ENCODE peak calls at places on chromosomes 13 and 19, in seven cellular contexts. One of them, this sample, is unnamed.
A peak's percentile ranks its signal among the peaks of the same experiment; 100 is the strongest.

GRCh38 chr19:28475525-28475924 is 737.4 kb downstream of the UQCRFS1 start:
- DNase-seq in choroid plexus epithelial cell: peak; percentile 84
- DNase-seq in natural killer cell: no peak
- DNase-seq in gastrocnemius medialis: no peak
- DNase-seq in ovary: no peak
- DNase-seq in cardiac fibroblast: peak; percentile 37
- DNase-seq in Panc1: no peak
- DNase-seq in this sample: no peak

GRCh38 chr13:60286707-60287106 is 110.3 kb upstream of the TDRD3 start:
- DNase-seq in ovary: no peak
- DNase-seq in natural killer cell: no peak
- DNase-seq in gastrocnemius medialis: no peak
- DNase-seq in Panc1: no peak
- DNase-seq in choroid plexus epithelial cell: no peak
- DNase-seq in cardiac fibroblast: no peak
- DNase-seq in this sample: no peak

GRCh38 chr19:49256691-49257090 is 68.3 kb downstream of the SLC6A16 start:
- DNase-seq in choroid plexus epithelial cell: no peak
- DNase-seq in natural killer cell: no peak
- DNase-seq in Panc1: no peak
- DNase-seq in ovary: no peak
- DNase-seq in gastrocnemius medialis: no peak
- DNase-seq in cardiac fibroblast: no peak
- DNase-seq in this sample: no peak

GRCh38 chr19:41398042-41398403 is 405 bp downstream of the BCKDHA start:
- DNase-seq in gastrocnemius medialis: no peak
- DNase-seq in ovary: no peak
- DNase-seq in Panc1: no peak
- DNase-seq in choroid plexus epithelial cell: no peak
- DNase-seq in natural killer cell: no peak
- DNase-seq in cardiac fibroblast: no peak
- DNase-seq in this sample: no peak

GRCh38 chr19:7492142-7493055 is 3.6 kb upstream of the PEX11G start:
- DNase-seq in cardiac fibroblast: peak; percentile 84
- DNase-seq in Panc1: no peak
- DNase-seq in gastrocnemius medialis: no peak
- DNase-seq in choroid plexus epithelial cell: peak; percentile 34
- DNase-seq in ovary: no peak
- DNase-seq in natural killer cell: no peak
- DNase-seq in this sample: peak; percentile 92

GRCh38 chr19:1675633-1676350 is 23.4 kb upstream of the TCF3 start:
- DNase-seq in Panc1: no peak
- DNase-seq in choroid plexus epithelial cell: no peak
- DNase-seq in cardiac fibroblast: no peak
- DNase-seq in gastrocnemius medialis: no peak
- DNase-seq in ovary: no peak
- DNase-seq in natural killer cell: no peak
- DNase-seq in this sample: no peak

GRCh38 chr19:2962018-2962670 is 15.2 kb upstream of the TLE6 start:
- DNase-seq in Panc1: no peak
- DNase-seq in cardiac fibroblast: peak; percentile 92
- DNase-seq in ovary: no peak
- DNase-seq in natural killer cell: peak; percentile 28
- DNase-seq in choroid plexus epithelial cell: peak; percentile 92
- DNase-seq in gastrocnemius medialis: no peak
- DNase-seq in this sample: peak; percentile 72

GRCh38 chr19:28680091-28680490 is 532.9 kb downstream of the UQCRFS1 start:
- DNase-seq in Panc1: no peak
- DNase-seq in cardiac fibroblast: no peak
- DNase-seq in choroid plexus epithelial cell: no peak
- DNase-seq in natural killer cell: no peak
- DNase-seq in gastrocnemius medialis: no peak
- DNase-seq in ovary: no peak
- DNase-seq in this sample: no peak

GRCh38 chr13:101942038-101942437 is 459.8 kb downstream of the FGF14 start:
- DNase-seq in ovary: no peak
- DNase-seq in Panc1: peak; percentile 13
- DNase-seq in cardiac fibroblast: peak; percentile 61
- DNase-seq in natural killer cell: no peak
- DNase-seq in gastrocnemius medialis: no peak
- DNase-seq in choroid plexus epithelial cell: peak; percentile 85
- DNase-seq in this sample: peak; percentile 65

GRCh38 chr19:39913682-39914333 is 20.6 kb downstream of the FCGBP start:
- DNase-seq in choroid plexus epithelial cell: no peak
- DNase-seq in ovary: no peak
- DNase-seq in gastrocnemius medialis: no peak
- DNase-seq in cardiac fibroblast: no peak
- DNase-seq in natural killer cell: no peak
- DNase-seq in Panc1: no peak
- DNase-seq in this sample: no peak

GRCh38 chr19:33438016-33438671 is 64.6 kb downstream of the CEBPG start:
- DNase-seq in natural killer cell: no peak
- DNase-seq in Panc1: no peak
- DNase-seq in ovary: peak; percentile 57
- DNase-seq in choroid plexus epithelial cell: peak; percentile 22
- DNase-seq in cardiac fibroblast: no peak
- DNase-seq in gastrocnemius medialis: peak; percentile 52
- DNase-seq in this sample: no peak
- TF ChIP-seq CTCF in natural killer cell: no peak
- TF ChIP-seq CTCF in Panc1: no peak
- TF ChIP-seq CTCF in ovary: no peak
- TF ChIP-seq CTCF in choroid plexus epithelial cell: no peak
- TF ChIP-seq CTCF in cardiac fibroblast: peak; percentile 11
- TF ChIP-seq CTCF in gastrocnemius medialis: no peak
- TF ChIP-seq CTCF in this sample: no peak

DNA sequence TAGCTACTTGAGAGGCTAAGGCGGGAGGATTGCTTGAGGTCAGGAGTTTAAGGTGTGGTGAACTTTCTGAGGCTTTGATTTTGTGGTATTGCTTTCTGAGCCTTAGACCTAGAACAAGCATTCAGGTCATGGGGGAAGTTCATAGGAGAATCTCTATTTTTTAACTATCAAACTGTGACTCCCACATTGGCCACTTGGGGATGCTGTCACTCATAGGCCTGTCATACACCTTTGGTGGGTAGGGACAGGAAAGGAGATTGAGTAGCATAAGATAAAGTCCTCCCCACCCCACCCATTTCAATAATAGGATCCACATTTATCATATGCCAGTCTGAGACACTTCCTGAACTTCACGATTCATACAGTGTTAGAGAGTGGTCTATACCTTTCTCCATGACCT is 41.9 kb upstream of the PSG2 start:
- DNase-seq in gastrocnemius medialis: no peak
- DNase-seq in natural killer cell: no peak
- DNase-seq in cardiac fibroblast: no peak
- DNase-seq in choroid plexus epithelial cell: no peak
- DNase-seq in ovary: no peak
- DNase-seq in Panc1: no peak
- DNase-seq in this sample: peak; percentile 22
- TF ChIP-seq CTCF in gastrocnemius medialis: no peak
- TF ChIP-seq CTCF in natural killer cell: no peak
- TF ChIP-seq CTCF in cardiac fibroblast: peak; percentile 34
- TF ChIP-seq CTCF in choroid plexus epithelial cell: peak; percentile 12
- TF ChIP-seq CTCF in ovary: no peak
- TF ChIP-seq CTCF in Panc1: no peak
- TF ChIP-seq CTCF in this sample: no peak

GRCh38 chr19:383922-384800 is 24.8 kb downstream of the C2CD4C start:
- DNase-seq in natural killer cell: no peak
- DNase-seq in choroid plexus epithelial cell: peak; percentile 17
- DNase-seq in Panc1: no peak
- DNase-seq in gastrocnemius medialis: no peak
- DNase-seq in cardiac fibroblast: no peak
- DNase-seq in ovary: no peak
- DNase-seq in this sample: no peak
- TF ChIP-seq CTCF in natural killer cell: no peak
- TF ChIP-seq CTCF in choroid plexus epithelial cell: peak; percentile 57
- TF ChIP-seq CTCF in Panc1: peak; percentile 71
- TF ChIP-seq CTCF in gastrocnemius medialis: peak; percentile 36
- TF ChIP-seq CTCF in cardiac fibroblast: peak; percentile 41
- TF ChIP-seq CTCF in ovary: no peak
- TF ChIP-seq CTCF in this sample: no peak

GRCh38 chr19:46408611-46409039 is 4.7 kb downstream of the CCDC8 start:
- DNase-seq in gastrocnemius medialis: peak; percentile 38
- DNase-seq in cardiac fibroblast: no peak
- DNase-seq in Panc1: no peak
- DNase-seq in ovary: peak; percentile 82
- DNase-seq in choroid plexus epithelial cell: peak; percentile 54
- DNase-seq in natural killer cell: no peak
- DNase-seq in this sample: no peak

GRCh38 chr19:46402725-46403124 is 10.6 kb downstream of the CCDC8 start:
- DNase-seq in gastrocnemius medialis: no peak
- DNase-seq in Panc1: no peak
- DNase-seq in cardiac fibroblast: no peak
- DNase-seq in choroid plexus epithelial cell: no peak
- DNase-seq in natural killer cell: no peak
- DNase-seq in ovary: peak; percentile 41
- DNase-seq in this sample: no peak

GRCh38 chr19:46407891-46408426 is 5.4 kb downstream of the CCDC8 start:
- DNase-seq in ovary: peak; percentile 50
- DNase-seq in natural killer cell: no peak
- DNase-seq in gastrocnemius medialis: no peak
- DNase-seq in Panc1: no peak
- DNase-seq in cardiac fibroblast: no peak
- DNase-seq in choroid plexus epithelial cell: no peak
- DNase-seq in this sample: no peak

GRCh38 chr19:46404884-46405658 is 8.3 kb downstream of the CCDC8 start:
- DNase-seq in ovary: peak; percentile 66
- DNase-seq in natural killer cell: no peak
- DNase-seq in choroid plexus epithelial cell: peak; percentile 82
- DNase-seq in Panc1: no peak
- DNase-seq in cardiac fibroblast: no peak
- DNase-seq in gastrocnemius medialis: no peak
- DNase-seq in this sample: no peak

DNA sequence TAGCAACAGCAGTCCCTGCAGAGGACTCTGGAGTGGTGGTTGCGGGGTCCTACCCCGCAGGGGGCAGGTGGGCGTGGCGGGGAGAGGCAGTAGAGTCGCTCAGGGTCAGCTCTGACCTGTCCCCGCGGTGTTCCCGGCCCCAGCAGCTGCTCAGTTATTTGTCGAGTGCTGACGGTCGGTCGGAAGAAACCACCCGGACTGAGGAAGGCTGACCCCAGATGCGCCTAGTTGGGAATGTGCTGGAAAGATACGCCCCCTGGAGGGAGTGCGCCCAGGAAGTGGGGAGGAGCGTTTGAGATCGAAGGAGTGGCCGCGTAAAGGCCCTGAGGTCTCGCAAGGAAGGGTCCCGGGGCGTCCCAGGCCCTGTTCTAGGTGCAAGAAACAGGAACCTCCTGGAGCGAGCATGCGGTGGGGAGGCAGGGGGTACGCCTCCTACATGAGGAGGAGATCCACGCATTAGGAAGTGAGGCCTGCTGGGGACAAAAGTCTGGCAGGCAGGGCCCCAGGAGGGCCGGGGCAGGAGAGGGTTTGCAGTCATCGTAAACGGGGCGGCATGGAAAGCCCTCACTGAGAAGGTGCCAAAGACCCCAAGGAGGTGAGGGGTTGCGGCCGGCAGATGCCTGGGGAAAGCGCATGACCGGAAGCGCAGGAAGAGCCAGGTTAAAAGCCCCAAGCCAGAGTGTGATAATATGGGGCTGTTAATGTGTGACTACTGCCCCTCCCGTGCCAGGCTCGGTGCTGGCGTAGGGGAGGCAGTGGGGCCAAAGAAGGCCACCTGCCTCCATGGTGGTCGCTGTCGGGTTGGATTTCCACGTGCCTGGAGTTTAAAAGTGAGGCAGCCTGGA is 9.1 kb downstream of the CCDC8 start:
- DNase-seq in Panc1: no peak
- DNase-seq in natural killer cell: no peak
- DNase-seq in choroid plexus epithelial cell: no peak
- DNase-seq in gastrocnemius medialis: no peak
- DNase-seq in cardiac fibroblast: no peak
- DNase-seq in ovary: peak; percentile 82
- DNase-seq in this sample: no peak
- TF ChIP-seq CTCF in Panc1: no peak
- TF ChIP-seq CTCF in natural killer cell: no peak
- TF ChIP-seq CTCF in choroid plexus epithelial cell: peak; percentile 11
- TF ChIP-seq CTCF in gastrocnemius medialis: no peak
- TF ChIP-seq CTCF in cardiac fibroblast: no peak
- TF ChIP-seq CTCF in ovary: no peak
- TF ChIP-seq CTCF in this sample: no peak

GRCh38 chr19:19026299-19026971 is 6.9 kb downstream of the SUGP2 start:
- DNase-seq in cardiac fibroblast: no peak
- DNase-seq in ovary: no peak
- DNase-seq in gastrocnemius medialis: no peak
- DNase-seq in Panc1: no peak
- DNase-seq in choroid plexus epithelial cell: peak; percentile 40
- DNase-seq in natural killer cell: no peak
- DNase-seq in this sample: no peak
- TF ChIP-seq CTCF in cardiac fibroblast: no peak
- TF ChIP-seq CTCF in ovary: no peak
- TF ChIP-seq CTCF in gastrocnemius medialis: no peak
- TF ChIP-seq CTCF in Panc1: no peak
- TF ChIP-seq CTCF in choroid plexus epithelial cell: peak; percentile 42
- TF ChIP-seq CTCF in natural killer cell: no peak
- TF ChIP-seq CTCF in this sample: no peak